ENCODE peak calls at places on chromosomes 5 and 9, in ten cellular contexts. L is glutamatergic neuron; P is fibroblast of pulmonary artery; F is foreskin fibroblast; I is omental fat pad; Y is ELR; Z is DND-41; R is activated CD8-positive, alpha-beta T cell treated with anti-CD3 and anti-CD28 coated beads for 36 hours; M is CD8-positive, alpha-beta memory T cell; D is stimulated activated CD4-positive, alpha-beta T cell treated with anti-CD3 and anti-CD28 coated beads, Interleukin-2, amount 100 ng/mL, for 48 hours. W is an unnamed sample.

GRCh38 chr5:153081385-153081784 is 409.1 kb upstream of the GRIA1 start:
- DNase-seq in Y (peak), R (no peak), F (peak), L (no peak), M (no peak), D (no peak), P (no peak), I (no peak), Z (no peak), W (no peak)

GRCh38 chr5:6637590-6637989 is 4.3 kb downstream of the SRD5A1 start:
- DNase-seq in R (no peak), L (no peak), Y (no peak), M (no peak), P (no peak), D (no peak), F (no peak), Z (no peak), I (no peak), W (no peak)

GRCh38 chr5:13107553-13107952 is 836.9 kb downstream of the DNAH5 start:
- DNase-seq in P (no peak), Z (no peak), L (no peak), M (no peak), D (no peak), R (no peak), Y (peak), I (no peak), F (no peak), W (no peak)

GRCh38 chr9:23825143-23825531 is 903 bp downstream of the ELAVL2 start:
- DNase-seq in R (no peak), L (peak), F (no peak), M (no peak), I (no peak), Y (no peak), P (no peak), D (no peak), Z (no peak), W (peak)

GRCh38 chr5:52989781-52990530 is 804 bp downstream of the ITGA2 start:
- DNase-seq in I (no peak), Z (peak), P (peak), D (peak), R (peak), Y (peak), F (peak), M (peak), L (peak), W (peak)

GRCh38 chr9:21001581-21001980 is 29.9 kb downstream of the HACD4 start:
- DNase-seq in F (no peak), D (no peak), R (peak), I (no peak), M (no peak), Z (peak), P (no peak), L (no peak), Y (no peak), W (no peak)

GRCh38 chr5:32565143-32565542 is 20.2 kb upstream of the SUB1 start:
- DNase-seq in I (no peak), Y (no peak), Z (no peak), D (no peak), F (no peak), R (no peak), M (no peak), P (no peak), L (no peak), W (no peak)

GRCh38 chr5:102858808-102859207 is 103.7 kb downstream of the PAM start:
- DNase-seq in D (no peak), Y (peak), I (no peak), M (no peak), L (no peak), Z (no peak), P (peak), R (no peak), F (peak), W (no peak)

GRCh38 chr5:111781200-111781599 is 24.2 kb upstream of the NREP start:
- DNase-seq in Z (no peak), Y (no peak), R (no peak), L (no peak), I (no peak), M (no peak), D (no peak), P (peak), F (no peak), W (no peak)

GRCh38 chr5:112551437-112552018 is 132.5 kb upstream of the EPB41L4A start:
- DNase-seq in M (no peak), Z (peak), R (peak), I (no peak), Y (peak), D (peak), P (peak), F (peak), L (no peak), W (no peak)

GRCh38 chr9:86328153-86328552 is 26.1 kb downstream of the TUT7 start:
- DNase-seq in L (no peak), M (no peak), D (no peak), Z (no peak), I (no peak), P (no peak), Y (no peak), R (no peak), F (no peak), W (no peak)

GRCh38 chr5:143409972-143410371 is 6.5 kb upstream of the NR3C1 start:
- DNase-seq in Y (no peak), F (no peak), I (no peak), P (no peak), L (no peak), R (no peak), M (no peak), D (no peak), Z (no peak), W (no peak)

GRCh38 chr5:44332360-44332971 is 56.8 kb downstream of the FGF10 start:
- DNase-seq in M (no peak), L (no peak), I (no peak), Z (no peak), R (no peak), Y (peak), P (peak), F (peak), D (no peak), W (no peak)

GRCh38 chr5:52356311-52356918 is 431.3 kb upstream of the ITGA1 start:
- DNase-seq in Y (peak), I (no peak), Z (no peak), L (no peak), M (no peak), D (no peak), R (no peak), P (peak), F (peak), W (no peak)

GRCh38 chr5:179978792-179979191 is 71.1 kb upstream of the TBC1D9B start:
- DNase-seq in D (no peak), Y (no peak), R (no peak), L (no peak), Z (no peak), P (no peak), M (no peak), F (no peak), I (no peak), W (no peak)

GRCh38 chr9:130212543-130213297 is 40.5 kb downstream of the NCS1 start:
- DNase-seq in D (no peak), I (no peak), M (no peak), P (no peak), L (peak), Z (no peak), Y (no peak), F (no peak), R (no peak), W (no peak)

GRCh38 chr9:111601237-111602018 is 2.0 kb upstream of the PTGR1 start:
- DNase-seq in I (no peak), P (peak), D (no peak), Z (no peak), L (no peak), Y (peak), M (no peak), R (no peak), F (peak), W (no peak)

GRCh38 chr5:148563021-148563420 is 91.3 kb downstream of the HTR4 start:
- DNase-seq in Y (no peak), F (no peak), I (no peak), D (no peak), R (no peak), P (no peak), L (no peak), Z (no peak), M (no peak), W (no peak)

GRCh38 chr5:32505718-32506117 is 61.2 kb upstream of the ZFR start:
- DNase-seq in I (no peak), M (no peak), L (no peak), F (peak), D (no peak), R (no peak), Z (no peak), P (peak), Y (peak), W (peak)

W was measured in islet precursor cell.